ENCODE peak calls at places on chromosomes 12 and 14, in nine cellular contexts. One of them, this sample, is unnamed.

GRCh38 chr14:60753264-60754126 is 18.9 kb downstream of the MNAT1 start:
- DNase-seq in PC-9: no peak
- DNase-seq in CD4-positive, alpha-beta T cell: peak
- DNase-seq in DND-41: peak
- DNase-seq in caudate nucleus: no peak
- DNase-seq in RWPE1: no peak
- DNase-seq in transverse colon: peak
- DNase-seq in adrenal gland: no peak
- DNase-seq in A549: no peak
- DNase-seq in this sample: peak

GRCh38 chr14:67391266-67391665 is 20.7 kb downstream of the PLEK2 start:
- DNase-seq in DND-41: peak
- DNase-seq in PC-9: no peak
- DNase-seq in caudate nucleus: no peak
- DNase-seq in transverse colon: no peak
- DNase-seq in CD4-positive, alpha-beta T cell: no peak
- DNase-seq in A549: no peak
- DNase-seq in adrenal gland: no peak
- DNase-seq in RWPE1: no peak
- DNase-seq in this sample: no peak

GRCh38 chr12:110636516-110636915 is 22.6 kb downstream of the TCTN1 start:
- DNase-seq in CD4-positive, alpha-beta T cell: no peak
- DNase-seq in caudate nucleus: no peak
- DNase-seq in A549: no peak
- DNase-seq in adrenal gland: no peak
- DNase-seq in RWPE1: no peak
- DNase-seq in PC-9: no peak
- DNase-seq in transverse colon: no peak
- DNase-seq in DND-41: no peak
- DNase-seq in this sample: no peak

GRCh38 chr12:53381739-53382630 is 2.0 kb downstream of the SP1 start:
- DNase-seq in RWPE1: peak
- DNase-seq in DND-41: peak
- DNase-seq in transverse colon: peak
- DNase-seq in caudate nucleus: no peak
- DNase-seq in PC-9: peak
- DNase-seq in adrenal gland: peak
- DNase-seq in A549: peak
- DNase-seq in CD4-positive, alpha-beta T cell: peak
- DNase-seq in this sample: peak

GRCh38 chr14:78022059-78022458 is 148.1 kb upstream of the NRXN3 start:
- DNase-seq in adrenal gland: peak
- DNase-seq in caudate nucleus: peak
- DNase-seq in CD4-positive, alpha-beta T cell: no peak
- DNase-seq in RWPE1: peak
- DNase-seq in DND-41: peak
- DNase-seq in A549: peak
- DNase-seq in PC-9: peak
- DNase-seq in transverse colon: peak
- DNase-seq in this sample: peak

GRCh38 chr14:100531591-100532121 is 55.6 kb downstream of the BEGAIN start:
- DNase-seq in A549: no peak
- DNase-seq in RWPE1: no peak
- DNase-seq in PC-9: no peak
- DNase-seq in DND-41: peak
- DNase-seq in transverse colon: no peak
- DNase-seq in adrenal gland: no peak
- DNase-seq in CD4-positive, alpha-beta T cell: no peak
- DNase-seq in caudate nucleus: no peak
- DNase-seq in this sample: peak

GRCh38 chr14:92540472-92541048 is 27.0 kb downstream of the RIN3 start:
- DNase-seq in adrenal gland: peak
- DNase-seq in CD4-positive, alpha-beta T cell: no peak
- DNase-seq in A549: peak
- DNase-seq in DND-41: no peak
- DNase-seq in PC-9: peak
- DNase-seq in transverse colon: peak
- DNase-seq in RWPE1: peak
- DNase-seq in caudate nucleus: no peak
- DNase-seq in this sample: no peak

GRCh38 chr12:116552750-116553383 is 6.3 kb upstream of the MAP1LC3B2 start:
- DNase-seq in PC-9: no peak
- DNase-seq in CD4-positive, alpha-beta T cell: no peak
- DNase-seq in RWPE1: no peak
- DNase-seq in caudate nucleus: no peak
- DNase-seq in A549: no peak
- DNase-seq in DND-41: no peak
- DNase-seq in transverse colon: no peak
- DNase-seq in adrenal gland: no peak
- DNase-seq in this sample: no peak

GRCh38 chr12:1525858-1526257 is 68.5 kb downstream of the FBXL14 start:
- DNase-seq in CD4-positive, alpha-beta T cell: no peak
- DNase-seq in transverse colon: no peak
- DNase-seq in RWPE1: no peak
- DNase-seq in adrenal gland: no peak
- DNase-seq in caudate nucleus: no peak
- DNase-seq in DND-41: no peak
- DNase-seq in A549: no peak
- DNase-seq in PC-9: no peak
- DNase-seq in this sample: no peak

DNA sequence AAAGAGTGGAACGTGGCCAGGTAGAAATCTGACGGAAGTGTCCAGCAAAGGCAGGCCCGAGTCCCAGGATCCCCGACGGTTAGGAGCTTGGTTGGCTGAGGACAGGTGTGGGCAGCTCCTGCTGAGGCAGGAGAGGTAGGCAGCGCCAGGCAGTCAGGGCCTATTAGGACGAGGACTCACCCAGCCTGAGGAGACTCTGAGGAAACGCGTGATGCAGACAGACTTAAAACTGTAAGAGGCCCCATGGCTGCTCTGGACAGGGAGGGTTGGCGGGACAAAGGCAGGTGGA is 255.7 kb upstream of the SFSWAP start:
- DNase-seq in CD4-positive, alpha-beta T cell: no peak
- DNase-seq in adrenal gland: no peak
- DNase-seq in A549: no peak
- DNase-seq in PC-9: no peak
- DNase-seq in transverse colon: no peak
- DNase-seq in caudate nucleus: no peak
- DNase-seq in DND-41: no peak
- DNase-seq in RWPE1: no peak
- DNase-seq in this sample: no peak
- H3K27ac ChIP-seq in CD4-positive, alpha-beta T cell: no peak
- H3K27ac ChIP-seq in adrenal gland: no peak
- H3K27ac ChIP-seq in A549: peak
- H3K27ac ChIP-seq in PC-9: no peak
- H3K27ac ChIP-seq in transverse colon: no peak
- H3K27ac ChIP-seq in caudate nucleus: no peak
- H3K27ac ChIP-seq in DND-41: no peak
- H3K27ac ChIP-seq in RWPE1: no peak
- H3K27ac ChIP-seq in this sample: no peak

GRCh38 chr12:93177208-93178153 is 200.2 kb upstream of the NUDT4 start:
- DNase-seq in RWPE1: no peak
- DNase-seq in caudate nucleus: no peak
- DNase-seq in CD4-positive, alpha-beta T cell: no peak
- DNase-seq in adrenal gland: peak
- DNase-seq in DND-41: no peak
- DNase-seq in A549: no peak
- DNase-seq in transverse colon: no peak
- DNase-seq in PC-9: no peak
- DNase-seq in this sample: no peak
- H3K27ac ChIP-seq in RWPE1: no peak
- H3K27ac ChIP-seq in caudate nucleus: no peak
- H3K27ac ChIP-seq in CD4-positive, alpha-beta T cell: no peak
- H3K27ac ChIP-seq in adrenal gland: peak
- H3K27ac ChIP-seq in DND-41: no peak
- H3K27ac ChIP-seq in A549: no peak
- H3K27ac ChIP-seq in transverse colon: peak
- H3K27ac ChIP-seq in PC-9: no peak
- H3K27ac ChIP-seq in this sample: no peak

DNA sequence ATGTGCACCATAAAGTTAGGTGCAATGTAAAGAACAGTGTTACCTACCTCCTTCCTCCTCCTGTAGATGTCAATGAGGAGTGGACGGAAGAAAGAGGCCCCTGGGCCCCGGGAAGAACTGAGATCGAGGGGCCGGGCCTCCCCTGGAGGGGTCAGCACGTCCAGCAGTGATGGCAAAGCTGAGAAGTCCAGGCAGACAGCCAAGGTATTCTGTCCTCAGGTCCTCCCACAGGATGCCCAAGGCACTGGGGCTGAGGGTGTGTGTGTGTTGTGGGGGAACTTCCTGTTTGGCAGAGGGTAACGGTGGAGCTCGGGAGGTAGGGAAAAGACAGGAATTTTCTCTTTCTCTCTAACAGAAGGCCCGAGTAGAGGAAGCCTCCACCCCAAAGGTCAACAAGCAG is 6.4 kb downstream of the ATN1 start:
- DNase-seq in A549: no peak
- DNase-seq in RWPE1: no peak
- DNase-seq in caudate nucleus: no peak
- DNase-seq in DND-41: no peak
- DNase-seq in adrenal gland: peak
- DNase-seq in transverse colon: no peak
- DNase-seq in PC-9: no peak
- DNase-seq in CD4-positive, alpha-beta T cell: no peak
- DNase-seq in this sample: no peak
- H3K27ac ChIP-seq in A549: peak
- H3K27ac ChIP-seq in RWPE1: peak
- H3K27ac ChIP-seq in caudate nucleus: peak
- H3K27ac ChIP-seq in DND-41: no peak
- H3K27ac ChIP-seq in adrenal gland: peak
- H3K27ac ChIP-seq in transverse colon: peak
- H3K27ac ChIP-seq in PC-9: no peak
- H3K27ac ChIP-seq in CD4-positive, alpha-beta T cell: no peak
- H3K27ac ChIP-seq in this sample: no peak

GRCh38 chr14:22487941-22488340 is 101.1 kb downstream of the DAD1 start:
- DNase-seq in adrenal gland: no peak
- DNase-seq in caudate nucleus: no peak
- DNase-seq in DND-41: no peak
- DNase-seq in A549: no peak
- DNase-seq in PC-9: no peak
- DNase-seq in CD4-positive, alpha-beta T cell: no peak
- DNase-seq in RWPE1: no peak
- DNase-seq in transverse colon: no peak
- DNase-seq in this sample: no peak
- H3K27ac ChIP-seq in adrenal gland: no peak
- H3K27ac ChIP-seq in caudate nucleus: no peak
- H3K27ac ChIP-seq in DND-41: no peak
- H3K27ac ChIP-seq in A549: no peak
- H3K27ac ChIP-seq in PC-9: no peak
- H3K27ac ChIP-seq in CD4-positive, alpha-beta T cell: peak
- H3K27ac ChIP-seq in RWPE1: no peak
- H3K27ac ChIP-seq in transverse colon: no peak
- H3K27ac ChIP-seq in this sample: no peak

GRCh38 chr14:65937804-65938316 is 525.3 kb downstream of the FUT8 start:
- DNase-seq in adrenal gland: no peak
- DNase-seq in CD4-positive, alpha-beta T cell: no peak
- DNase-seq in caudate nucleus: no peak
- DNase-seq in A549: no peak
- DNase-seq in DND-41: no peak
- DNase-seq in RWPE1: no peak
- DNase-seq in PC-9: no peak
- DNase-seq in transverse colon: no peak
- DNase-seq in this sample: no peak

GRCh38 chr14:65939184-65939583 is 526.7 kb downstream of the FUT8 start:
- DNase-seq in transverse colon: no peak
- DNase-seq in CD4-positive, alpha-beta T cell: no peak
- DNase-seq in RWPE1: no peak
- DNase-seq in adrenal gland: no peak
- DNase-seq in DND-41: no peak
- DNase-seq in caudate nucleus: no peak
- DNase-seq in A549: no peak
- DNase-seq in PC-9: no peak
- DNase-seq in this sample: no peak

GRCh38 chr14:65937079-65937803 is 524.7 kb downstream of the FUT8 start:
- DNase-seq in RWPE1: no peak
- DNase-seq in PC-9: no peak
- DNase-seq in caudate nucleus: no peak
- DNase-seq in CD4-positive, alpha-beta T cell: no peak
- DNase-seq in adrenal gland: no peak
- DNase-seq in transverse colon: no peak
- DNase-seq in A549: no peak
- DNase-seq in DND-41: peak
- DNase-seq in this sample: no peak

GRCh38 chr14:65940056-65940735 is 527.7 kb downstream of the FUT8 start:
- DNase-seq in adrenal gland: no peak
- DNase-seq in RWPE1: peak
- DNase-seq in DND-41: peak
- DNase-seq in A549: peak
- DNase-seq in CD4-positive, alpha-beta T cell: no peak
- DNase-seq in caudate nucleus: no peak
- DNase-seq in transverse colon: no peak
- DNase-seq in PC-9: no peak
- DNase-seq in this sample: no peak

DNA sequence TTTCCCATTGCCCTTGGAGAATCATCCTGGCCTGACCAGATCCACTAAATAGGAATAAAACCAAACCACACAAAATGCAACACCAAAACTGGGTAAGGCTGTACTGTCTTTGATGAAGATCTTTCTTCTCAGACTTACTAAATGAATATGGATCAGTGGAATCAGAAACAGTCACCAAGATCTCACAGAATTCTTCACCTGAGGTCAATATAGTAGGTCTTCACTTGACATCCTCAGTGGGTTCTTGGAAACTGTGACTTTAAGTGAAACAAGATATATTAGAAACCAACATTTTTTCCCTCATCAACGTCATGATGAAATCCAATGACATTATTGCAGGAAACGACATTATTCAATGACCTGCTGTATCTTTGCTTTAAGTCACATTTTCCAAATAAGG is 526.2 kb downstream of the FUT8 start:
- DNase-seq in CD4-positive, alpha-beta T cell: no peak
- DNase-seq in PC-9: no peak
- DNase-seq in DND-41: no peak
- DNase-seq in caudate nucleus: no peak
- DNase-seq in RWPE1: no peak
- DNase-seq in transverse colon: no peak
- DNase-seq in A549: no peak
- DNase-seq in adrenal gland: no peak
- DNase-seq in this sample: no peak
- H3K27ac ChIP-seq in CD4-positive, alpha-beta T cell: no peak
- H3K27ac ChIP-seq in PC-9: no peak
- H3K27ac ChIP-seq in DND-41: peak
- H3K27ac ChIP-seq in caudate nucleus: no peak
- H3K27ac ChIP-seq in RWPE1: no peak
- H3K27ac ChIP-seq in transverse colon: no peak
- H3K27ac ChIP-seq in A549: no peak
- H3K27ac ChIP-seq in adrenal gland: no peak
- H3K27ac ChIP-seq in this sample: no peak

DNA sequence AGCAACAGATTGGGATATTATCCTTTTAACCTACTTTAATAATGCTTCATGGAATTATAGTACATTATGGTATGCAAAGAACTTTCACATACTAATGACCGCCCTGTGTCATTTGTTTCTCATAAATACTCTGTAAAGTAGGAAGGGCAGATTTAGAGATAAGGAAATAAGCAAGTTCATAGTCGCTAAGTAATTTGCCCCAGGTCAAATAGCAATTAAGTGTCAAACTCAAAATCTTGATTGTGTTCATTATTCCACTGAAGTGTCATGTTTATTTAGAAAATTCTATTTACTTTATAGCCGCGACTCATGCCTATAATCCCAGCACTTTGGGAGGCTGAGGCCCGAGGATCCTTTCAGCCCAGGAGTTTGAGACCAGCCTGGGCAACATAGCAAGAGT is 98.7 kb upstream of the ATF1 start:
- DNase-seq in adrenal gland: no peak
- DNase-seq in RWPE1: no peak
- DNase-seq in CD4-positive, alpha-beta T cell: no peak
- DNase-seq in transverse colon: no peak
- DNase-seq in caudate nucleus: no peak
- DNase-seq in DND-41: no peak
- DNase-seq in PC-9: no peak
- DNase-seq in A549: no peak
- DNase-seq in this sample: no peak
- H3K27ac ChIP-seq in adrenal gland: no peak
- H3K27ac ChIP-seq in RWPE1: no peak
- H3K27ac ChIP-seq in CD4-positive, alpha-beta T cell: no peak
- H3K27ac ChIP-seq in transverse colon: no peak
- H3K27ac ChIP-seq in caudate nucleus: peak
- H3K27ac ChIP-seq in DND-41: no peak
- H3K27ac ChIP-seq in PC-9: peak
- H3K27ac ChIP-seq in A549: no peak
- H3K27ac ChIP-seq in this sample: no peak